ENCODE peak calls at places on chromosomes 3 and 15, in six cellular contexts. P, Z, B, R, J and Q are unnamed samples.

GRCh38 chr3:13273604-13274105 is 146.5 kb downstream of the NUP210 start:
- DNase-seq in P (no peak), Z (no peak), B (no peak), R (no peak), J (no peak), Q (no peak)

GRCh38 chr15:42737529-42738328 is 801 bp upstream of the CDAN1 start:
- DNase-seq in P (no peak), Z (no peak), B (no peak), R (no peak), J (peak; percentile 26), Q (no peak)

GRCh38 chr3:73868688-73869315 is 244.1 kb upstream of the PDZRN3 start:
- DNase-seq in P (no peak), Z (peak; percentile 22), B (no peak), R (peak; percentile 0), J (peak; percentile 34), Q (peak; percentile 68)

GRCh38 chr3:112799946-112800345 is 46.7 kb downstream of the CD200R1L start:
- DNase-seq in P (no peak), Z (no peak), B (no peak), R (no peak), J (no peak), Q (no peak)

GRCh38 chr3:12303532-12303931 is 14.7 kb downstream of the PPARG start:
- DNase-seq in P (no peak), Z (peak; percentile 67), B (no peak), R (no peak), J (peak; percentile 99), Q (no peak)

GRCh38 chr15:94236638-94237037 is 5.3 kb downstream of the MCTP2 start:
- DNase-seq in P (no peak), Z (no peak), B (no peak), R (no peak), J (no peak), Q (no peak)

GRCh38 chr15:98123297-98123696 is 162.8 kb downstream of the ARRDC4 start:
- DNase-seq in P (no peak), Z (no peak), B (no peak), R (no peak), J (no peak), Q (no peak)

GRCh38 chr3:72004749-72005292 is 219.9 kb upstream of the PROK2 start:
- DNase-seq in P (no peak), Z (no peak), B (no peak), R (no peak), J (peak; percentile 72), Q (no peak)

GRCh38 chr3:153731036-153731435 is 390.2 kb upstream of the ARHGEF26 start:
- DNase-seq in P (no peak), Z (no peak), B (no peak), R (no peak), J (no peak), Q (peak; percentile 13)

GRCh38 chr3:64902991-64903390 is 215.2 kb upstream of the ADAMTS9 start:
- DNase-seq in P (no peak), Z (no peak), B (no peak), R (no peak), J (no peak), Q (no peak)

GRCh38 chr3:13163848-13164382 is 90.7 kb upstream of the IQSEC1 start:
- DNase-seq in P (no peak), Z (no peak), B (no peak), R (no peak), J (no peak), Q (no peak)

GRCh38 chr3:143604402-143604801 is 243.9 kb downstream of the SLC9A9 start:
- DNase-seq in P (no peak), Z (no peak), B (no peak), R (no peak), J (no peak), Q (no peak)

GRCh38 chr3:43638594-43639447 is 17.0 kb upstream of the ANO10 start:
- DNase-seq in P (peak; percentile 37), Z (no peak), B (peak; percentile 40), R (peak; percentile 28), J (peak; percentile 40), Q (peak; percentile 27)

GRCh38 chr3:150760431-150761200 is 2.4 kb downstream of the SIAH2 start:
- DNase-seq in P (no peak), Z (no peak), B (peak; percentile 19), R (peak; percentile 59), J (no peak), Q (no peak)

GRCh38 chr15:62592920-62593319 is 427.8 kb upstream of the C2CD4B start:
- DNase-seq in P (no peak), Z (no peak), B (no peak), R (no peak), J (no peak), Q (no peak)

GRCh38 chr3:108106031-108106430 is 15.2 kb upstream of the CD47 start:
- DNase-seq in P (no peak), Z (no peak), B (no peak), R (no peak), J (peak; percentile 91), Q (no peak)

GRCh38 chr15:92917606-92918407 is 17.7 kb downstream of the CHD2 start:
- DNase-seq in P (peak; percentile 95), Z (peak; percentile 77), B (peak; percentile 91), R (peak; percentile 97), J (peak; percentile 89), Q (peak; percentile 96)

GRCh38 chr3:177358968-177359600 is 161.8 kb upstream of the TBL1XR1 start:
- DNase-seq in P (peak; percentile 81), Z (no peak), B (peak; percentile 55), R (peak; percentile 85), J (no peak), Q (peak; percentile 72)

GRCh38 chr15:71758716-71759115 is 51.6 kb upstream of the NR2E3 start:
- DNase-seq in P (no peak), Z (no peak), B (no peak), R (no peak), J (no peak), Q (peak; percentile 33)

GRCh38 chr3:143974877-143975238 is 3.2 kb downstream of the DIPK2A start:
- DNase-seq in P (no peak), Z (no peak), B (no peak), R (peak; percentile 22), J (peak; percentile 57), Q (no peak)

GRCh38 chr3:146187334-146187950 is 26.5 kb upstream of the PLOD2 start:
- DNase-seq in P (peak; percentile 6), Z (no peak), B (no peak), R (peak; percentile 28), J (peak; percentile 48), Q (peak; percentile 52)

GRCh38 chr15:63010920-63011693 is 31.4 kb upstream of the TPM1 start:
- DNase-seq in P (no peak), Z (no peak), B (no peak), R (no peak), J (no peak), Q (no peak)

GRCh38 chr3:188671941-188672340 is 499.8 kb upstream of the TPRG1 start:
- DNase-seq in P (no peak), Z (no peak), B (no peak), R (no peak), J (no peak), Q (no peak)

GRCh38 chr3:195388380-195388779 is 54.4 kb downstream of the ACAP2 start:
- DNase-seq in P (no peak), Z (no peak), B (no peak), R (no peak), J (no peak), Q (peak; percentile 26)

GRCh38 chr15:36332301-36332700 is 247.1 kb upstream of the CDIN1 start:
- DNase-seq in P (no peak), Z (peak; percentile 15), B (no peak), R (no peak), J (peak; percentile 26), Q (no peak)

GRCh38 chr3:82509951-82510603 is 748.6 kb upstream of the GBE1 start:
- DNase-seq in P (no peak), Z (no peak), B (no peak), R (no peak), J (no peak), Q (no peak)

GRCh38 chr3:10363935-10364334 is 43.0 kb upstream of the SEC13 start:
- DNase-seq in P (no peak), Z (no peak), B (no peak), R (no peak), J (no peak), Q (no peak)

GRCh38 chr3:128080323-128080898 is 28.2 kb downstream of the SEC61A1 start:
- DNase-seq in P (no peak), Z (peak; percentile 82), B (no peak), R (no peak), J (peak; percentile 97), Q (no peak)

GRCh38 chr3:132773071-132773619 is 50.9 kb upstream of the NPHP3 start:
- DNase-seq in P (no peak), Z (no peak), B (no peak), R (no peak), J (no peak), Q (no peak)

GRCh38 chr15:76060098-76060989 is 559 bp downstream of the TMEM266 start:
- DNase-seq in P (no peak), Z (no peak), B (peak; percentile 7), R (peak; percentile 33), J (no peak), Q (no peak)

GRCh38 chr15:25810631-25811077 is 52.5 kb downstream of the ATP10A start:
- DNase-seq in P (no peak), Z (no peak), B (peak; percentile 54), R (no peak), J (no peak), Q (no peak)

GRCh38 chr3:186459108-186459467 is 85.1 kb downstream of the CRYGS start:
- DNase-seq in P (no peak), Z (no peak), B (no peak), R (no peak), J (no peak), Q (no peak)

GRCh38 chr3:159239054-159239453 is 437.2 kb downstream of the MFSD1 start:
- DNase-seq in P (no peak), Z (no peak), B (no peak), R (no peak), J (peak; percentile 86), Q (no peak)

GRCh38 chr15:73334086-73334485 is 34.7 kb downstream of the HCN4 start:
- DNase-seq in P (no peak), Z (no peak), B (no peak), R (no peak), J (no peak), Q (no peak)

GRCh38 chr3:2802429-2802828 is 307.7 kb downstream of the IL5RA start:
- DNase-seq in P (no peak), Z (no peak), B (no peak), R (no peak), J (peak; percentile 7), Q (no peak)

GRCh38 chr15:67225336-67225735 is 29.1 kb downstream of the AAGAB start:
- DNase-seq in P (no peak), Z (peak; percentile 27), B (no peak), R (no peak), J (peak; percentile 81), Q (no peak)